ENCODE peak calls at places on chromosomes 16 and 17, in ten cellular contexts. One of them, this sample, is unnamed.
A peak's percentile ranks its signal among the peaks of the same experiment; 100 is the strongest.

GRCh38 chr16:14640538-14640937 is 7.8 kb downstream of the BFAR start:
- DNase-seq in lung: no peak
- DNase-seq in fibroblast of lung: no peak
- DNase-seq in uterus: no peak
- DNase-seq in PC-3: no peak
- DNase-seq in right lobe of liver: no peak
- DNase-seq in cardiac muscle cell: no peak
- DNase-seq in colonic mucosa: peak; percentile 79
- DNase-seq in upper lobe of right lung: no peak
- DNase-seq in IMR-90: no peak
- DNase-seq in this sample: peak; percentile 71

GRCh38 chr16:51180719-51181494 is 29.8 kb upstream of the SALL1 start:
- DNase-seq in uterus: no peak
- DNase-seq in fibroblast of lung: no peak
- DNase-seq in cardiac muscle cell: no peak
- DNase-seq in right lobe of liver: no peak
- DNase-seq in PC-3: no peak
- DNase-seq in upper lobe of right lung: no peak
- DNase-seq in colonic mucosa: no peak
- DNase-seq in lung: no peak
- DNase-seq in IMR-90: no peak
- DNase-seq in this sample: no peak

GRCh38 chr17:78748730-78749317 is 33.2 kb downstream of the CYTH1 start:
- DNase-seq in IMR-90: peak; percentile 24
- DNase-seq in fibroblast of lung: peak; percentile 77
- DNase-seq in right lobe of liver: peak; percentile 86
- DNase-seq in colonic mucosa: peak; percentile 71
- DNase-seq in cardiac muscle cell: peak; percentile 54
- DNase-seq in upper lobe of right lung: peak; percentile 81
- DNase-seq in PC-3: peak; percentile 58
- DNase-seq in uterus: peak; percentile 33
- DNase-seq in lung: peak; percentile 62
- DNase-seq in this sample: peak; percentile 85

GRCh38 chr16:24748242-24748641 is 18.8 kb downstream of the TNRC6A start:
- DNase-seq in right lobe of liver: no peak
- DNase-seq in fibroblast of lung: peak; percentile 94
- DNase-seq in cardiac muscle cell: peak; percentile 90
- DNase-seq in IMR-90: peak; percentile 97
- DNase-seq in uterus: peak; percentile 49
- DNase-seq in lung: peak; percentile 45
- DNase-seq in upper lobe of right lung: no peak
- DNase-seq in PC-3: peak; percentile 80
- DNase-seq in colonic mucosa: no peak
- DNase-seq in this sample: no peak

GRCh38 chr17:65633988-65634387 is 72.5 kb upstream of the AXIN2 start:
- DNase-seq in lung: no peak
- DNase-seq in colonic mucosa: no peak
- DNase-seq in right lobe of liver: no peak
- DNase-seq in upper lobe of right lung: no peak
- DNase-seq in cardiac muscle cell: peak; percentile 8
- DNase-seq in IMR-90: no peak
- DNase-seq in uterus: no peak
- DNase-seq in fibroblast of lung: no peak
- DNase-seq in PC-3: peak; percentile 81
- DNase-seq in this sample: no peak

GRCh38 chr17:40283662-40284061 is 4.0 kb upstream of the CDC6 start:
- DNase-seq in cardiac muscle cell: peak; percentile 77
- DNase-seq in right lobe of liver: no peak
- DNase-seq in uterus: no peak
- DNase-seq in IMR-90: peak; percentile 96
- DNase-seq in PC-3: peak; percentile 87
- DNase-seq in upper lobe of right lung: no peak
- DNase-seq in colonic mucosa: peak; percentile 40
- DNase-seq in lung: no peak
- DNase-seq in fibroblast of lung: peak; percentile 95
- DNase-seq in this sample: no peak

GRCh38 chr17:82228278-82228841 is 482 bp upstream of the SLC16A3 start:
- DNase-seq in upper lobe of right lung: peak; percentile 89
- DNase-seq in colonic mucosa: peak; percentile 78
- DNase-seq in IMR-90: no peak
- DNase-seq in right lobe of liver: no peak
- DNase-seq in uterus: no peak
- DNase-seq in PC-3: no peak
- DNase-seq in fibroblast of lung: peak; percentile 33
- DNase-seq in cardiac muscle cell: peak; percentile 35
- DNase-seq in lung: no peak
- DNase-seq in this sample: peak; percentile 77

GRCh38 chr16:1543085-1543896 is 9.8 kb downstream of the TMEM204 start:
- DNase-seq in PC-3: peak; percentile 74
- DNase-seq in cardiac muscle cell: peak; percentile 87
- DNase-seq in IMR-90: peak; percentile 76
- DNase-seq in right lobe of liver: peak; percentile 71
- DNase-seq in fibroblast of lung: peak; percentile 37
- DNase-seq in colonic mucosa: peak; percentile 40
- DNase-seq in upper lobe of right lung: peak; percentile 82
- DNase-seq in uterus: peak; percentile 73
- DNase-seq in lung: peak; percentile 61
- DNase-seq in this sample: peak; percentile 76

GRCh38 chr16:89693289-89693731 is 6.8 kb downstream of the CDK10 start:
- DNase-seq in colonic mucosa: no peak
- DNase-seq in uterus: no peak
- DNase-seq in right lobe of liver: peak; percentile 43
- DNase-seq in upper lobe of right lung: no peak
- DNase-seq in IMR-90: no peak
- DNase-seq in fibroblast of lung: no peak
- DNase-seq in cardiac muscle cell: no peak
- DNase-seq in PC-3: no peak
- DNase-seq in lung: no peak
- DNase-seq in this sample: no peak

GRCh38 chr16:1324286-1324826 is 9.1 kb upstream of the BAIAP3 start:
- DNase-seq in colonic mucosa: no peak
- DNase-seq in fibroblast of lung: no peak
- DNase-seq in upper lobe of right lung: no peak
- DNase-seq in right lobe of liver: no peak
- DNase-seq in PC-3: no peak
- DNase-seq in IMR-90: no peak
- DNase-seq in cardiac muscle cell: no peak
- DNase-seq in lung: no peak
- DNase-seq in uterus: no peak
- DNase-seq in this sample: no peak

GRCh38 chr17:65864409-65864808 is 303.0 kb upstream of the AXIN2 start:
- DNase-seq in uterus: no peak
- DNase-seq in upper lobe of right lung: no peak
- DNase-seq in right lobe of liver: no peak
- DNase-seq in cardiac muscle cell: no peak
- DNase-seq in colonic mucosa: no peak
- DNase-seq in fibroblast of lung: no peak
- DNase-seq in IMR-90: no peak
- DNase-seq in PC-3: no peak
- DNase-seq in lung: no peak
- DNase-seq in this sample: no peak

GRCh38 chr17:48384164-48384563 is 45.9 kb downstream of the SKAP1 start:
- DNase-seq in cardiac muscle cell: no peak
- DNase-seq in upper lobe of right lung: no peak
- DNase-seq in IMR-90: no peak
- DNase-seq in right lobe of liver: no peak
- DNase-seq in uterus: no peak
- DNase-seq in colonic mucosa: no peak
- DNase-seq in fibroblast of lung: no peak
- DNase-seq in PC-3: no peak
- DNase-seq in lung: no peak
- DNase-seq in this sample: no peak
- H3K27me3 ChIP-seq in cardiac muscle cell: peaks cover 55% of the 10 kb centered on the region
- H3K27me3 ChIP-seq in upper lobe of right lung: peaks cover 53% of the 10 kb centered on the region
- H3K27me3 ChIP-seq in IMR-90: peaks cover 52% of the 10 kb centered on the region
- H3K27me3 ChIP-seq in right lobe of liver: peaks cover 6% of the 10 kb centered on the region
- H3K27me3 ChIP-seq in uterus: peaks cover 9% of the 10 kb centered on the region
- H3K27me3 ChIP-seq in colonic mucosa: no peaks in the 10 kb centered on the region
- H3K27me3 ChIP-seq in fibroblast of lung: peaks cover 3% of the 10 kb centered on the region
- H3K27me3 ChIP-seq in PC-3: no peaks in the 10 kb centered on the region
- H3K27me3 ChIP-seq in lung: no peaks in the 10 kb centered on the region
- H3K27me3 ChIP-seq in this sample: no peaks in the 10 kb centered on the region

DNA sequence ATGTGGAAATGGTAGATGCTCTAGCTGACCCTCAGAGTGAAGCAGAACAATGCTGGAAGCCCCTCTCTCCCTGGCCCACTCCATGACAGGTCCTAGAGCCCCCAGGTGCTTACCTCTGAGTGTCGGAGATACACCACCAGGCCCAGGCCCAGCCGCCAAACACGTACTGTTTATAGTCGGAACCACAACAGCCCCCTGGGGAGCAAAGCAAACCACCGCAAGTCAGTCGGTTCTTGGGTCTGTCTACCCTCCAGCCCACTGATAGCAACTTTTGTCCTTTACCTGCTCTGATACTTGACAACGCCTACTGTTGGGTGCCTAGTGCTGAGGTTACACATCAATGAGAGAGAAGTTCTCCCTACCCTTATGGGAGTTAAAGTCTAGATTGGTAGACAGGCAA is 8.7 kb downstream of the FLOT2 start:
- DNase-seq in upper lobe of right lung: no peak
- DNase-seq in PC-3: no peak
- DNase-seq in cardiac muscle cell: no peak
- DNase-seq in uterus: no peak
- DNase-seq in fibroblast of lung: no peak
- DNase-seq in IMR-90: no peak
- DNase-seq in right lobe of liver: no peak
- DNase-seq in colonic mucosa: no peak
- DNase-seq in lung: no peak
- DNase-seq in this sample: no peak
- H3K4me1 ChIP-seq in upper lobe of right lung: peaks cover 26% of the 10 kb centered on the region
- H3K4me1 ChIP-seq in PC-3: no peaks in the 10 kb centered on the region
- H3K4me1 ChIP-seq in cardiac muscle cell: peaks cover 5% of the 10 kb centered on the region
- H3K4me1 ChIP-seq in uterus: no peaks in the 10 kb centered on the region
- H3K4me1 ChIP-seq in fibroblast of lung: no peaks in the 10 kb centered on the region
- H3K4me1 ChIP-seq in IMR-90: no peaks in the 10 kb centered on the region
- H3K4me1 ChIP-seq in right lobe of liver: no peaks in the 10 kb centered on the region
- H3K4me1 ChIP-seq in colonic mucosa: peaks cover 9% of the 10 kb centered on the region
- H3K4me1 ChIP-seq in lung: peaks cover 15% of the 10 kb centered on the region
- H3K4me1 ChIP-seq in this sample: peaks cover 8% of the 10 kb centered on the region

GRCh38 chr16:27952811-27953210 is 110.7 kb downstream of the GSG1L start:
- DNase-seq in uterus: no peak
- DNase-seq in lung: no peak
- DNase-seq in cardiac muscle cell: no peak
- DNase-seq in fibroblast of lung: no peak
- DNase-seq in upper lobe of right lung: no peak
- DNase-seq in PC-3: no peak
- DNase-seq in IMR-90: no peak
- DNase-seq in colonic mucosa: no peak
- DNase-seq in right lobe of liver: no peak
- DNase-seq in this sample: no peak
- TF ChIP-seq CTCF in uterus: no peak
- TF ChIP-seq CTCF in lung: no peak
- TF ChIP-seq CTCF in cardiac muscle cell: no peak
- TF ChIP-seq CTCF in fibroblast of lung: no peak
- TF ChIP-seq CTCF in upper lobe of right lung: no peak
- TF ChIP-seq CTCF in PC-3: no peak
- TF ChIP-seq CTCF in IMR-90: no peak
- TF ChIP-seq CTCF in colonic mucosa: no peak
- TF ChIP-seq CTCF in right lobe of liver: no peak
- TF ChIP-seq CTCF in this sample: no peak

GRCh38 chr16:4880006-4880580 is 32.8 kb downstream of the UBN1 start:
- DNase-seq in cardiac muscle cell: no peak
- DNase-seq in right lobe of liver: peak; percentile 44
- DNase-seq in PC-3: no peak
- DNase-seq in IMR-90: no peak
- DNase-seq in lung: no peak
- DNase-seq in upper lobe of right lung: peak; percentile 61
- DNase-seq in colonic mucosa: no peak
- DNase-seq in fibroblast of lung: no peak
- DNase-seq in uterus: no peak
- DNase-seq in this sample: no peak
- H3K27me3 ChIP-seq in cardiac muscle cell: no peaks in the 10 kb centered on the region
- H3K27me3 ChIP-seq in right lobe of liver: no peaks in the 10 kb centered on the region
- H3K27me3 ChIP-seq in PC-3: no peaks in the 10 kb centered on the region
- H3K27me3 ChIP-seq in IMR-90: no peaks in the 10 kb centered on the region
- H3K27me3 ChIP-seq in lung: no peaks in the 10 kb centered on the region
- H3K27me3 ChIP-seq in upper lobe of right lung: no peaks in the 10 kb centered on the region
- H3K27me3 ChIP-seq in colonic mucosa: no peaks in the 10 kb centered on the region
- H3K27me3 ChIP-seq in fibroblast of lung: no peaks in the 10 kb centered on the region
- H3K27me3 ChIP-seq in uterus: no peaks in the 10 kb centered on the region
- H3K27me3 ChIP-seq in this sample: no peaks in the 10 kb centered on the region

This sample was measured in Peyer's patch.